ENCODE peak calls at places on chromosomes 5 and 9, in four cellular contexts. E is Panc1, D is tibial nerve, N is AG04450. P is an unnamed sample.

GRCh38 chr9:107520186-107520585 is 30.6 kb upstream of the KLF4 start:
- DNase-seq in E (no peak), N (no peak), D (no peak), P (no peak)

GRCh38 chr9:35333551-35333950 is 156.4 kb upstream of the RUSC2 start:
- DNase-seq in E (no peak), D (no peak), N (peak), P (no peak)

GRCh38 chr9:4786599-4786998 is 6.1 kb upstream of the RCL1 start:
- DNase-seq in D (no peak), N (no peak), E (no peak), P (no peak)

GRCh38 chr5:43044181-43044914 is 4.2 kb upstream of the ANXA2R start:
- DNase-seq in E (no peak), D (no peak), N (no peak), P (peak)

GRCh38 chr5:61332369-61332745 is 299 bp downstream of the ZSWIM6 start:
- DNase-seq in E (no peak), N (no peak), D (no peak), P (peak)

GRCh38 chr9:94081864-94082468 is 2.3 kb upstream of the PTPDC1 start:
- DNase-seq in E (no peak), D (peak), N (no peak), P (no peak)

GRCh38 chr9:965497-965896 is 11.0 kb upstream of the DMRT3 start:
- DNase-seq in E (no peak), N (no peak), D (no peak), P (no peak)

GRCh38 chr5:16918156-16918555 is 17.9 kb downstream of the MYO10 start:
- DNase-seq in D (no peak), E (no peak), N (no peak), P (no peak)

GRCh38 chr9:28207657-28208056 is 634.4 kb upstream of the C9orf72 start:
- DNase-seq in E (no peak), N (no peak), D (no peak), P (no peak)

GRCh38 chr5:31378838-31379237 is 153.1 kb downstream of the DROSHA start:
- DNase-seq in D (no peak), N (no peak), E (no peak), P (no peak)

GRCh38 chr5:115936031-115936430 is 26.2 kb upstream of the LVRN start:
- DNase-seq in D (no peak), N (no peak), E (no peak), P (no peak)

GRCh38 chr5:13957032-13957645 is 12.7 kb upstream of the DNAH5 start:
- DNase-seq in N (peak), D (no peak), E (peak), P (no peak)

GRCh38 chr5:42944989-42945388 is 95.1 kb downstream of the ANXA2R start:
- DNase-seq in N (peak), D (no peak), E (peak), P (no peak)

GRCh38 chr9:131739988-131740648 is at the start of gene RAPGEF1:
- DNase-seq in D (no peak), E (no peak), N (no peak), P (no peak)

GRCh38 chr5:139652788-139653241 is 4.7 kb downstream of the CXXC5 start:
- DNase-seq in E (no peak), D (no peak), N (no peak), P (no peak)

GRCh38 chr9:108325406-108325805 is 530.4 kb downstream of the ACTL7B start:
- DNase-seq in N (no peak), E (no peak), D (no peak), P (no peak)

GRCh38 chr5:6466975-6467567 is 18.4 kb downstream of the UBE2QL1 start:
- DNase-seq in D (no peak), E (no peak), N (no peak), P (no peak)

GRCh38 chr5:124790895-124791732 is 44.7 kb upstream of the ZNF608 start:
- DNase-seq in E (no peak), D (no peak), N (peak), P (no peak)

GRCh38 chr9:137032893-137033292 is 1.0 kb upstream of the FUT7 start:
- DNase-seq in N (no peak), E (no peak), D (no peak), P (peak)

GRCh38 chr5:179275381-179275878 is 69.8 kb downstream of the ADAMTS2 start:
- DNase-seq in N (no peak), E (no peak), D (no peak), P (no peak)

GRCh38 chr5:930853-931252 is 38.2 kb downstream of the TRIP13 start:
- DNase-seq in D (no peak), N (no peak), E (no peak), P (no peak)

GRCh38 chr9:124887832-124888231 is 25.9 kb downstream of the ARPC5L start:
- DNase-seq in D (no peak), E (no peak), N (no peak), P (no peak)

GRCh38 chr9:35341585-35341984 is 148.3 kb upstream of the RUSC2 start:
- DNase-seq in D (peak), N (peak), E (no peak), P (peak)

GRCh38 chr5:142325677-142326479 is 1.1 kb upstream of the SPRY4 start:
- DNase-seq in D (peak), E (no peak), N (no peak), P (no peak)

GRCh38 chr9:121638399-121638798 is 13.0 kb upstream of the DAB2IP start:
- DNase-seq in D (no peak), E (no peak), N (no peak), P (no peak)

GRCh38 chr5:118793091-118793490 is 195.3 kb downstream of the DTWD2 start:
- DNase-seq in D (no peak), E (no peak), N (no peak), P (no peak)

GRCh38 chr5:131548190-131548589 is 86.8 kb downstream of the RAPGEF6 start:
- DNase-seq in E (no peak), D (no peak), N (no peak), P (no peak)

GRCh38 chr5:13866792-13867191 is 77.7 kb downstream of the DNAH5 start:
- DNase-seq in N (no peak), D (no peak), E (no peak), P (no peak)

GRCh38 chr5:154841273-154841661 is 9.1 kb downstream of the FAXDC2 start:
- DNase-seq in D (no peak), E (no peak), N (no peak), P (no peak)

GRCh38 chr5:151075698-151076331 is 5.0 kb downstream of the TNIP1 start:
- DNase-seq in E (no peak), D (no peak), N (no peak), P (no peak)

GRCh38 chr9:91179237-91180138 is 182.2 kb downstream of the AUH start:
- DNase-seq in D (no peak), E (no peak), N (peak), P (no peak)

GRCh38 chr5:61030163-61030482 is 85.1 kb downstream of the NDUFAF2 start:
- DNase-seq in N (no peak), E (no peak), D (no peak), P (no peak)

GRCh38 chr5:101942321-101942882 is 353.7 kb downstream of the SLCO4C1 start:
- DNase-seq in E (peak), N (no peak), D (no peak), P (no peak)